ENCODE peak calls at places on chromosomes 16 and 17, in ten cellular contexts. T is NCI-H1105; V is stimulated activated CD4-positive, alpha-beta T cell treated with anti-CD3 and anti-CD28 coated beads, Interleukin-1b, Interleukin-23, amount 100 ng/mL, for 4 hours; O is fibroblast of lung; L is C1 segment of cervical spinal cord; N is amniotic stem cell; B is GM19239; F is fibroblast of the conjunctiva; E is activated CD4-positive, CD25-positive, alpha-beta regulatory T cell treated with anti-CD3 and anti-CD28 coated beads, Interleukin-2, amount 50 U/mL, for 72 hours; H is uterus. S is an unnamed sample.
A peak's percentile ranks its signal among the peaks of the same experiment; 100 is the strongest.

GRCh38 chr17:43978078-43978477 is 24.3 kb upstream of the PYY start:
- DNase-seq in N (no peak), T (no peak), F (no peak), L (no peak), O (no peak), B (no peak), V (no peak), E (no peak), H (no peak), S (no peak)

GRCh38 chr16:22194707-22195444 is 11.2 kb upstream of the EEF2K start:
- DNase-seq in E (no peak), N (no peak), V (no peak), T (no peak), F (no peak), B (no peak), L (no peak), H (no peak), O (no peak), S (no peak)

GRCh38 chr16:17083628-17084027 is 387.1 kb downstream of the XYLT1 start:
- DNase-seq in T (no peak), H (no peak), V (no peak), L (no peak), E (no peak), N (no peak), B (no peak), O (no peak), F (no peak), S (no peak)

GRCh38 chr16:28597692-28598261 is 927 bp upstream of the SULT1A2 start:
- DNase-seq in N (no peak), L (no peak), F (no peak), T (no peak), V (no peak), B (peak; percentile 36), O (no peak), H (no peak), E (no peak), S (no peak)

GRCh38 chr16:54936086-54936978 is 5.7 kb downstream of the IRX5 start:
- DNase-seq in T (no peak), O (no peak), V (no peak), H (no peak), E (no peak), F (no peak), L (peak; percentile 68), B (no peak), N (no peak), S (no peak)

GRCh38 chr17:34493903-34494302 is 85.5 kb upstream of the TMEM132E start:
- DNase-seq in L (no peak), F (no peak), H (no peak), E (no peak), O (no peak), T (no peak), V (no peak), B (no peak), N (no peak), S (no peak)

GRCh38 chr16:78113258-78113657 is 13.8 kb downstream of the WWOX start:
- DNase-seq in N (no peak), H (no peak), F (no peak), B (no peak), E (no peak), O (no peak), T (no peak), V (no peak), L (no peak), S (no peak)

GRCh38 chr17:4161560-4162221 is 18.7 kb downstream of the CYB5D2 start:
- DNase-seq in T (no peak), B (no peak), O (peak; percentile 34), F (no peak), V (no peak), N (no peak), E (no peak), H (no peak), L (peak; percentile 20), S (no peak)

GRCh38 chr17:39096435-39097158 is 54.8 kb downstream of the PLXDC1 start:
- DNase-seq in L (no peak), T (no peak), O (no peak), N (no peak), V (peak; percentile 8), B (no peak), E (no peak), F (no peak), H (peak; percentile 54), S (no peak)

GRCh38 chr16:57628782-57629181 is 352 bp downstream of the ADGRG1 start:
- DNase-seq in F (no peak), H (no peak), B (no peak), L (no peak), O (no peak), E (no peak), N (no peak), V (no peak), T (no peak), S (no peak)

GRCh38 chr17:58229384-58229783 is 9.0 kb upstream of the LPO start:
- DNase-seq in T (no peak), H (no peak), O (no peak), N (no peak), L (no peak), V (no peak), F (no peak), E (no peak), B (no peak), S (no peak)

GRCh38 chr17:54924405-54924804 is 23.8 kb downstream of the TOM1L1 start:
- DNase-seq in B (no peak), F (no peak), H (no peak), O (no peak), T (no peak), N (no peak), V (no peak), L (no peak), E (no peak), S (no peak)

GRCh38 chr16:16045879-16046278 is 96.5 kb downstream of the ABCC1 start:
- DNase-seq in N (no peak), O (no peak), E (no peak), T (no peak), V (no peak), F (no peak), H (no peak), B (no peak), L (no peak), S (no peak)

GRCh38 chr16:10644092-10644491 is 50.6 kb downstream of the TEKT5 start:
- DNase-seq in E (no peak), T (no peak), L (no peak), F (no peak), B (no peak), V (no peak), H (no peak), N (no peak), O (no peak), S (no peak)

GRCh38 chr16:78259883-78260282 is 160.4 kb downstream of the WWOX start:
- DNase-seq in O (no peak), F (no peak), B (no peak), V (no peak), H (no peak), T (no peak), L (no peak), E (no peak), N (no peak), S (no peak)

GRCh38 chr16:65095090-65095728 is 26.7 kb downstream of the CDH11 start:
- DNase-seq in V (no peak), H (no peak), L (no peak), F (no peak), B (no peak), E (no peak), O (no peak), T (no peak), N (no peak), S (no peak)

GRCh38 chr17:27548369-27548768 is 82.6 kb upstream of the LGALS9 start:
- DNase-seq in O (no peak), B (no peak), N (no peak), T (no peak), H (no peak), L (no peak), F (no peak), E (no peak), V (no peak), S (no peak)

GRCh38 chr17:49779730-49780220 is 8.7 kb upstream of the KAT7 start:
- DNase-seq in V (no peak), H (no peak), L (no peak), B (no peak), F (peak; percentile 60), T (no peak), N (peak; percentile 40), O (peak; percentile 79), E (no peak), S (no peak)

GRCh38 chr16:71353736-71354135 is 4.8 kb upstream of the CALB2 start:
- DNase-seq in O (no peak), B (no peak), E (no peak), F (no peak), V (no peak), H (no peak), T (no peak), L (no peak), N (no peak), S (no peak)

GRCh38 chr16:88782454-88783390 is 2.3 kb downstream of the PIEZO1 start:
- DNase-seq in H (peak; percentile 52), O (peak; percentile 75), L (peak; percentile 87), T (no peak), F (peak; percentile 43), B (no peak), N (peak; percentile 63), V (peak; percentile 56), E (peak; percentile 62), S (no peak)

GRCh38 chr17:80726558-80727408 is 182.1 kb downstream of the RPTOR start:
- DNase-seq in O (no peak), N (no peak), L (no peak), B (no peak), T (no peak), F (no peak), E (no peak), V (no peak), H (no peak), S (no peak)

GRCh38 chr17:65320856-65321255 is 183.7 kb downstream of the RGS9 start:
- DNase-seq in E (no peak), N (no peak), B (no peak), V (no peak), F (no peak), O (no peak), H (no peak), T (no peak), L (no peak), S (no peak)

GRCh38 chr17:82178499-82179290 is 33.9 kb downstream of the CCDC57 start:
- DNase-seq in E (no peak), T (no peak), F (no peak), B (no peak), N (no peak), L (no peak), O (no peak), H (peak; percentile 55), V (no peak), S (no peak)

GRCh38 chr16:88510091-88510719 is 57.1 kb downstream of the ZFPM1 start:
- DNase-seq in T (no peak), B (no peak), F (no peak), O (no peak), V (no peak), L (no peak), H (no peak), E (no peak), N (no peak), S (no peak)

GRCh38 chr16:88454315-88455057 is 1.4 kb downstream of the ZFPM1 start:
- DNase-seq in V (no peak), N (no peak), B (no peak), F (no peak), L (no peak), O (no peak), E (peak; percentile 64), H (no peak), T (no peak), S (no peak)